ENCODE peak calls at places on chromosomes 6 and 20, in five cellular contexts. W is substantia nigra; V is Peyer's patch; D is CD8-positive, alpha-beta memory T cell; Q is erythroblast. F is an unnamed sample.

GRCh38 chr6:25922301-25922700 is 8.2 kb downstream of the SLC17A2 start:
- DNase-seq in W (no peak), V (no peak), D (no peak), Q (no peak), F (no peak)

GRCh38 chr6:111812080-111813038 is 60.9 kb downstream of the FYN start:
- DNase-seq in W (no peak), V (no peak), D (no peak), Q (no peak), F (no peak)

GRCh38 chr6:111605100-111605748 is 454 bp downstream of the TRAF3IP2 start:
- DNase-seq in W (peak), V (peak), D (no peak), Q (peak), F (peak)

GRCh38 chr20:22796465-22797077 is 212.2 kb upstream of the FOXA2 start:
- DNase-seq in W (no peak), V (no peak), D (no peak), Q (no peak), F (no peak)

GRCh38 chr6:138465007-138465645 is 34.2 kb downstream of the NHSL1 start:
- DNase-seq in W (no peak), V (peak), D (no peak), Q (no peak), F (no peak)

GRCh38 chr6:123715243-123715863 is 78.6 kb upstream of the TRDN start:
- DNase-seq in W (no peak), V (no peak), D (no peak), Q (peak), F (peak)

GRCh38 chr6:46014511-46015118 is 1.0 kb downstream of the CLIC5 start:
- DNase-seq in W (no peak), V (peak), D (no peak), Q (no peak), F (no peak)

GRCh38 chr6:128570439-128571063 is 50.2 kb upstream of the PTPRK start:
- DNase-seq in W (no peak), V (no peak), D (no peak), Q (no peak), F (no peak)

GRCh38 chr20:3032624-3033023 is 10.8 kb upstream of the GNRH2 start:
- DNase-seq in W (no peak), V (no peak), D (no peak), Q (no peak), F (no peak)

GRCh38 chr20:4592316-4593148 is 129.2 kb upstream of the PRND start:
- DNase-seq in W (peak), V (peak), D (peak), Q (peak), F (peak)

GRCh38 chr6:136927313-136927712 is 5.2 kb downstream of the SLC35D3 start:
- DNase-seq in W (no peak), V (no peak), D (no peak), Q (peak), F (no peak)

GRCh38 chr20:25238319-25239037 is 9.4 kb upstream of the PYGB start:
- DNase-seq in W (no peak), V (no peak), D (no peak), Q (no peak), F (no peak)

GRCh38 chr6:118659513-118660217 is 8.3 kb upstream of the CEP85L start:
- DNase-seq in W (no peak), V (no peak), D (no peak), Q (peak), F (peak)

GRCh38 chr6:158459726-158460125 is 100.2 kb upstream of the TMEM181 start:
- DNase-seq in W (no peak), V (no peak), D (no peak), Q (no peak), F (no peak)

GRCh38 chr6:43437700-43438099 is 10.4 kb downstream of the ABCC10 start:
- DNase-seq in W (no peak), V (no peak), D (no peak), Q (no peak), F (no peak)

GRCh38 chr20:57008217-57008616 is 258.2 kb downstream of the BMP7 start:
- DNase-seq in W (no peak), V (no peak), D (no peak), Q (no peak), F (no peak)

GRCh38 chr6:139882977-139883728 is 508.7 kb upstream of the CITED2 start:
- DNase-seq in W (no peak), V (no peak), D (no peak), Q (no peak), F (no peak)

GRCh38 chr6:35139924-35140524 is 1.1 kb downstream of the TCP11 start:
- DNase-seq in W (peak), V (peak), D (peak), Q (peak), F (peak)

GRCh38 chr20:22794200-22794599 is 209.8 kb upstream of the FOXA2 start:
- DNase-seq in W (no peak), V (no peak), D (no peak), Q (no peak), F (no peak)

GRCh38 chr20:58514321-58515239 is 619 bp downstream of the APCDD1L start:
- DNase-seq in W (no peak), V (no peak), D (no peak), Q (no peak), F (no peak)

GRCh38 chr6:37324131-37325033 is 29.4 kb upstream of the RNF8 start:
- DNase-seq in W (no peak), V (peak), D (no peak), Q (peak), F (no peak)

GRCh38 chr20:4289875-4290274 is 274.5 kb upstream of the RNF24 start:
- DNase-seq in W (no peak), V (no peak), D (no peak), Q (no peak), F (no peak)

GRCh38 chr6:49121970-49122369 is 341.1 kb downstream of the MMUT start:
- DNase-seq in W (no peak), V (no peak), D (no peak), Q (no peak), F (no peak)

GRCh38 chr6:31871068-31871659 is 7.6 kb downstream of the SLC44A4 start:
- DNase-seq in W (no peak), V (no peak), D (no peak), Q (no peak), F (peak)

GRCh38 chr6:91482498-91482897 is 895.6 kb upstream of the MAP3K7 start:
- DNase-seq in W (no peak), V (no peak), D (no peak), Q (peak), F (no peak)

GRCh38 chr6:45226081-45226480 is 102.0 kb upstream of the RUNX2 start:
- DNase-seq in W (no peak), V (no peak), D (no peak), Q (no peak), F (no peak)

GRCh38 chr6:39102024-39102820 is 12.8 kb downstream of the SAYSD1 start:
- DNase-seq in W (no peak), V (peak), D (no peak), Q (peak), F (no peak)

GRCh38 chr6:107870379-107870778 is 46.3 kb upstream of the SCML4 start:
- DNase-seq in W (no peak), V (no peak), D (no peak), Q (no peak), F (no peak)

GRCh38 chr6:64680446-64680845 is 1026.6 kb downstream of the EYS start:
- DNase-seq in W (no peak), V (no peak), D (no peak), Q (no peak), F (no peak)

GRCh38 chr6:39942903-39943580 is 8.8 kb upstream of the MOCS1 start:
- DNase-seq in W (no peak), V (no peak), D (no peak), Q (no peak), F (no peak)

GRCh38 chr6:136614994-136615393 is 64.8 kb upstream of the MAP7 start:
- DNase-seq in W (no peak), V (no peak), D (no peak), Q (no peak), F (no peak)

GRCh38 chr6:23611776-23612381 is 514.1 kb upstream of the NRSN1 start:
- DNase-seq in W (no peak), V (no peak), D (no peak), Q (no peak), F (no peak)

GRCh38 chr6:1846611-1847010 is 236.9 kb downstream of the FOXC1 start:
- DNase-seq in W (no peak), V (no peak), D (no peak), Q (no peak), F (no peak)

GRCh38 chr20:46108435-46108841 is 9.7 kb upstream of the CD40 start:
- DNase-seq in W (no peak), V (no peak), D (no peak), Q (no peak), F (no peak)

GRCh38 chr6:136975089-136975715 is 53.1 kb downstream of the SLC35D3 start:
- DNase-seq in W (no peak), V (no peak), D (no peak), Q (no peak), F (no peak)

GRCh38 chr6:82143041-82143481 is 104.5 kb downstream of the IBTK start:
- DNase-seq in W (no peak), V (no peak), D (no peak), Q (no peak), F (no peak)

GRCh38 chr20:11245431-11245830 is 571.6 kb upstream of the JAG1 start:
- DNase-seq in W (no peak), V (no peak), D (no peak), Q (no peak), F (no peak)

GRCh38 chr20:49825521-49826033 is 12.9 kb downstream of the SLC9A8 start:
- DNase-seq in W (no peak), V (no peak), D (no peak), Q (no peak), F (no peak)

GRCh38 chr6:139486476-139486799 is 112.0 kb upstream of the CITED2 start:
- DNase-seq in W (no peak), V (no peak), D (no peak), Q (no peak), F (no peak)